ENCODE peak calls at places on chromosomes 3 and 15, in five cellular contexts. J is activated naive CD4-positive, alpha-beta T cell; W is WTC11; A is islet precursor cell; U is NCI-H2081. X is an unnamed sample.

GRCh38 chr3:46447535-46447934 is 17.2 kb downstream of the LTF start:
- DNase-seq in U (no peak), J (no peak), A (peak; percentile 42), W (no peak), X (no peak)

GRCh38 chr3:127784865-127785710 is 37.2 kb downstream of the MGLL start:
- DNase-seq in J (no peak), A (no peak), U (peak; percentile 85), W (no peak), X (no peak)

GRCh38 chr3:84772841-84773240 is 185.9 kb upstream of the CADM2 start:
- DNase-seq in J (no peak), W (no peak), U (peak; percentile 8), A (no peak), X (peak; percentile 55)

GRCh38 chr3:132787616-132788015 is 65.4 kb upstream of the NPHP3 start:
- DNase-seq in W (no peak), U (no peak), A (no peak), J (no peak), X (no peak)

GRCh38 chr3:14424711-14425573 is 22.5 kb downstream of the SLC6A6 start:
- DNase-seq in J (no peak), W (no peak), U (no peak), A (no peak), X (no peak)

GRCh38 chr3:42036483-42036823 is 54.7 kb upstream of the TRAK1 start:
- DNase-seq in U (no peak), W (no peak), A (peak; percentile 85), J (no peak), X (peak; percentile 73)

GRCh38 chr3:24545917-24546316 is 51.3 kb upstream of the THRB start:
- DNase-seq in W (no peak), A (no peak), U (no peak), J (no peak), X (no peak)

GRCh38 chr3:196181127-196181546 is 30.1 kb downstream of the ZDHHC19 start:
- DNase-seq in W (no peak), U (no peak), A (peak; percentile 28), J (no peak), X (no peak)

GRCh38 chr15:56838085-56838484 is 80.4 kb upstream of the TCF12 start:
- DNase-seq in W (no peak), J (no peak), A (no peak), U (no peak), X (no peak)

GRCh38 chr3:184337315-184337714 is at the start of gene FAM131A:
- DNase-seq in A (no peak), J (no peak), W (no peak), U (no peak), X (no peak)

GRCh38 chr3:117355566-117355965 is 646.0 kb downstream of the TUSC7 start:
- DNase-seq in J (no peak), U (peak; percentile 56), W (peak; percentile 49), A (peak; percentile 54), X (peak; percentile 38)

GRCh38 chr3:129282727-129283327 is 4.2 kb downstream of the HMCES start:
- DNase-seq in U (no peak), J (no peak), W (no peak), A (no peak), X (no peak)

GRCh38 chr3:135982404-135982761 is 16.9 kb downstream of the PPP2R3A start:
- DNase-seq in J (no peak), U (no peak), A (no peak), W (no peak), X (no peak)

GRCh38 chr3:28989646-28990089 is 291.2 kb upstream of the RBMS3 start:
- DNase-seq in U (no peak), J (no peak), W (no peak), A (no peak), X (peak; percentile 22)

GRCh38 chr15:35980719-35981118 is 434.8 kb upstream of the DPH6 start:
- DNase-seq in U (no peak), A (no peak), W (no peak), J (no peak), X (no peak)

GRCh38 chr15:65924004-65924403 is 54.7 kb downstream of the RAB11A start:
- DNase-seq in U (no peak), J (no peak), A (no peak), W (no peak), X (no peak)

GRCh38 chr3:40771112-40771511 is 246.4 kb downstream of the ZNF621 start:
- DNase-seq in U (no peak), J (no peak), W (no peak), A (no peak), X (no peak)

GRCh38 chr3:27712136-27713065 is 9.7 kb downstream of the EOMES start:
- DNase-seq in U (peak; percentile 65), W (peak; percentile 78), A (peak; percentile 91), J (peak; percentile 57), X (peak; percentile 86)

GRCh38 chr3:62186967-62187366 is 186.4 kb downstream of the FEZF2 start:
- DNase-seq in U (no peak), A (no peak), W (no peak), J (no peak), X (peak; percentile 38)

GRCh38 chr3:196192036-196193001 is 18.9 kb downstream of the ZDHHC19 start:
- DNase-seq in A (no peak), J (no peak), W (peak; percentile 72), U (no peak), X (no peak)

GRCh38 chr15:57324944-57325679 is 51.2 kb upstream of the CGNL1 start:
- DNase-seq in J (no peak), W (no peak), A (no peak), U (no peak), X (no peak)

GRCh38 chr3:86416334-86416733 is 574.6 kb downstream of the VGLL3 start:
- DNase-seq in A (peak; percentile 85), U (no peak), J (no peak), W (no peak), X (no peak)

GRCh38 chr3:43254125-43254524 is 32.2 kb upstream of the SNRK start:
- DNase-seq in A (no peak), U (no peak), J (no peak), W (no peak), X (no peak)

GRCh38 chr15:55627730-55628368 is 39.7 kb upstream of the PYGO1 start:
- DNase-seq in J (no peak), W (peak; percentile 25), A (peak; percentile 85), U (no peak), X (peak; percentile 95)

GRCh38 chr3:116512931-116513330 is 67.6 kb upstream of the LSAMP start:
- DNase-seq in W (no peak), U (no peak), J (no peak), A (no peak), X (peak; percentile 6)

GRCh38 chr15:89356634-89357298 is 22.1 kb upstream of the POLG start:
- DNase-seq in W (no peak), A (no peak), U (peak; percentile 26), J (no peak), X (peak; percentile 48)

GRCh38 chr3:354433-354832 is 157.9 kb downstream of the CHL1 start:
- DNase-seq in U (peak; percentile 2), W (no peak), J (no peak), A (peak; percentile 80), X (peak; percentile 91)

GRCh38 chr3:46923559-46924350 is 46.2 kb downstream of the PTH1R start:
- DNase-seq in U (no peak), W (peak; percentile 69), A (peak; percentile 76), J (no peak), X (peak; percentile 56)

GRCh38 chr3:112653209-112653871 is 12.4 kb upstream of the CCDC80 start:
- DNase-seq in A (peak; percentile 90), U (no peak), W (no peak), J (no peak), X (no peak)

GRCh38 chr3:126932188-126932931 is 50.6 kb upstream of the PLXNA1 start:
- DNase-seq in A (peak; percentile 64), W (no peak), U (no peak), J (no peak), X (no peak)

GRCh38 chr15:73273181-73274002 is 95.4 kb downstream of the HCN4 start:
- DNase-seq in J (no peak), W (peak; percentile 66), U (peak; percentile 39), A (peak; percentile 69), X (peak; percentile 76)

GRCh38 chr3:38031022-38031994 is 1.9 kb upstream of the PLCD1 start:
- DNase-seq in J (no peak), U (no peak), A (no peak), W (no peak), X (no peak)

X was measured in SK-MEL-5.